ENCODE peak calls at places on chromosomes 5 and 9, in ten cellular contexts. F, X, P, J, G, N, T, O, B and D are unnamed samples.

GRCh38 chr9:119252671-119253299 is 116.5 kb downstream of the BRINP1 start:
- DNase-seq in F (no peak), X (no peak), P (no peak), J (no peak), G (no peak), N (no peak), T (no peak), O (no peak), B (no peak), D (peak; percentile 42)

GRCh38 chr9:114163517-114163924 is 8.2 kb downstream of the COL27A1 start:
- DNase-seq in F (peak; percentile 50), X (peak; percentile 71), P (no peak), J (no peak), G (peak; percentile 73), N (no peak), T (peak; percentile 57), O (no peak), B (no peak), D (peak; percentile 62)

GRCh38 chr5:3310551-3311340 is 284.9 kb upstream of the IRX1 start:
- DNase-seq in F (peak; percentile 76), X (no peak), P (peak; percentile 86), J (no peak), G (no peak), N (no peak), T (no peak), O (no peak), B (no peak), D (no peak)

GRCh38 chr5:41817625-41818301 is 52.5 kb downstream of the OXCT1 start:
- DNase-seq in F (no peak), X (no peak), P (no peak), J (no peak), G (no peak), N (no peak), T (no peak), O (no peak), B (no peak), D (no peak)

GRCh38 chr5:112862085-112862484 is 998 bp downstream of the SRP19 start:
- DNase-seq in F (peak; percentile 11), X (peak; percentile 52), P (no peak), J (no peak), G (no peak), N (no peak), T (no peak), O (peak; percentile 70), B (no peak), D (peak; percentile 18)

GRCh38 chr5:168865973-168866372 is 286.8 kb upstream of the PANK3 start:
- DNase-seq in F (no peak), X (no peak), P (no peak), J (no peak), G (no peak), N (no peak), T (no peak), O (no peak), B (no peak), D (peak; percentile 56)

GRCh38 chr5:160959804-160960203 is 107.8 kb upstream of the ATP10B start:
- DNase-seq in F (peak; percentile 48), X (no peak), P (no peak), J (no peak), G (no peak), N (no peak), T (no peak), O (peak; percentile 65), B (no peak), D (no peak)

GRCh38 chr9:125409637-125410521 is 148.3 kb downstream of the GAPVD1 start:
- DNase-seq in F (peak; percentile 9), X (peak; percentile 76), P (no peak), J (no peak), G (peak; percentile 86), N (no peak), T (no peak), O (peak; percentile 96), B (peak; percentile 76), D (no peak)

GRCh38 chr5:93058309-93058708 is 522.7 kb downstream of the NR2F1-AS1 start:
- DNase-seq in F (no peak), X (no peak), P (no peak), J (no peak), G (peak; percentile 98), N (no peak), T (no peak), O (no peak), B (no peak), D (no peak)

GRCh38 chr9:37187713-37188439 is 67.5 kb downstream of the ZCCHC7 start:
- DNase-seq in F (no peak), X (no peak), P (no peak), J (peak; percentile 74), G (no peak), N (no peak), T (no peak), O (no peak), B (no peak), D (no peak)

GRCh38 chr5:143045062-143045461 is 274.9 kb downstream of the ARHGAP26 start:
- DNase-seq in F (no peak), X (no peak), P (no peak), J (no peak), G (no peak), N (no peak), T (no peak), O (no peak), B (no peak), D (no peak)

GRCh38 chr5:74272019-74272775 is 368.3 kb downstream of the ENC1 start:
- DNase-seq in F (no peak), X (peak; percentile 86), P (no peak), J (no peak), G (no peak), N (no peak), T (no peak), O (no peak), B (no peak), D (no peak)